ENCODE peak calls at places on chromosomes 7 and 10, in seven cellular contexts. P is AG20443; O is activated effector memory CD4-positive, alpha-beta T cell treated with anti-CD3 and anti-CD28 coated beads, Interleukin-2, amount 50 U/mL, for 16 hours; J is SJSA1; X is RWPE1; I is HL-60; C is iris pigment epithelial cell. U is an unnamed sample.
A peak's percentile ranks its signal among the peaks of the same experiment; 100 is the strongest.

GRCh38 chr10:122164028-122164601 is 107.0 kb upstream of the BTBD16 start:
- DNase-seq in P (no peak), O (no peak), J (no peak), X (no peak), I (no peak), C (peak; percentile 26), U (peak; percentile 51)

GRCh38 chr7:6121141-6121540 is 90.0 kb downstream of the ANKRD61 start:
- DNase-seq in P (no peak), O (no peak), J (no peak), X (no peak), I (no peak), C (peak; percentile 47), U (peak; percentile 9)

GRCh38 chr7:70016044-70016770 is 417.9 kb downstream of the AUTS2 start:
- DNase-seq in P (peak; percentile 52), O (no peak), J (no peak), X (no peak), I (no peak), C (peak; percentile 25), U (peak; percentile 34)

GRCh38 chr7:84204655-84205054 is 10.1 kb upstream of the SEMA3A start:
- DNase-seq in P (peak; percentile 70), O (no peak), J (no peak), X (no peak), I (no peak), C (peak; percentile 66), U (peak; percentile 66)

GRCh38 chr7:35599061-35599460 is 95.9 kb downstream of the HERPUD2 start:
- DNase-seq in P (no peak), O (no peak), J (no peak), X (no peak), I (no peak), C (no peak), U (no peak)

GRCh38 chr7:141513720-141514119 is 37.5 kb upstream of the AGK start:
- DNase-seq in P (no peak), O (no peak), J (no peak), X (no peak), I (no peak), C (no peak), U (no peak)

GRCh38 chr10:62157601-62158000 is 111.0 kb downstream of the RTKN2 start:
- DNase-seq in P (no peak), O (no peak), J (no peak), X (no peak), I (no peak), C (no peak), U (no peak)

GRCh38 chr7:88465586-88465985 is 158.9 kb upstream of the STEAP4 start:
- DNase-seq in P (no peak), O (no peak), J (no peak), X (no peak), I (no peak), C (no peak), U (no peak)

GRCh38 chr10:120691623-120692022 is 159.5 kb upstream of the WDR11 start:
- DNase-seq in P (no peak), O (no peak), J (no peak), X (no peak), I (no peak), C (no peak), U (no peak)

GRCh38 chr10:103373544-103373943 is 5.8 kb downstream of the TAF5 start:
- DNase-seq in P (no peak), O (no peak), J (no peak), X (no peak), I (no peak), C (no peak), U (no peak)

GRCh38 chr10:49015700-49016099 is 76.1 kb upstream of the LRRC18 start:
- DNase-seq in P (no peak), O (no peak), J (no peak), X (no peak), I (no peak), C (no peak), U (no peak)

GRCh38 chr7:46741181-46741580 is 820.1 kb upstream of the IGFBP3 start:
- DNase-seq in P (no peak), O (no peak), J (no peak), X (no peak), I (no peak), C (no peak), U (no peak)

GRCh38 chr7:55020481-55020871 is 1.7 kb downstream of the EGFR start:
- DNase-seq in P (peak; percentile 39), O (no peak), J (no peak), X (peak; percentile 88), I (no peak), C (peak; percentile 66), U (peak; percentile 88)

GRCh38 chr7:101744588-101744987 is 72.8 kb upstream of the CUX1 start:
- DNase-seq in P (no peak), O (no peak), J (no peak), X (no peak), I (peak; percentile 47), C (no peak), U (no peak)

GRCh38 chr7:36606442-36607205 is 117.7 kb downstream of the AOAH start:
- DNase-seq in P (no peak), O (no peak), J (peak; percentile 10), X (no peak), I (no peak), C (no peak), U (no peak)

GRCh38 chr10:131519723-131520122 is 208.2 kb upstream of the TCERG1L start:
- DNase-seq in P (no peak), O (no peak), J (no peak), X (no peak), I (no peak), C (no peak), U (no peak)

GRCh38 chr7:45601816-45602540 is 27.8 kb downstream of the ADCY1 start:
- DNase-seq in P (no peak), O (peak; percentile 38), J (peak; percentile 16), X (no peak), I (no peak), C (no peak), U (no peak)

GRCh38 chr10:16559236-16559773 is 37.6 kb upstream of the C1QL3 start:
- DNase-seq in P (no peak), O (no peak), J (no peak), X (no peak), I (no peak), C (no peak), U (no peak)

U was measured in mesenchymal stem cell.